ENCODE peak calls at places on chromosomes 12 and 14, in four cellular contexts. C, Z, T and X are unnamed samples.
A peak's percentile ranks its signal among the peaks of the same experiment; 100 is the strongest.

GRCh38 chr14:61570188-61570960 is 124.9 kb upstream of the HIF1A start:
- DNase-seq in C (no peak), Z (no peak), T (no peak), X (no peak)

GRCh38 chr14:92832137-92832700 is 38.1 kb downstream of the GOLGA5 start:
- DNase-seq in C (no peak), Z (no peak), T (no peak), X (peak; percentile 14)

GRCh38 chr14:104771918-104772706 is 19.2 kb downstream of the SIVA1 start:
- DNase-seq in C (no peak), Z (no peak), T (no peak), X (no peak)

GRCh38 chr12:24560867-24561266 is 388.0 kb downstream of the BCAT1 start:
- DNase-seq in C (no peak), Z (no peak), T (no peak), X (no peak)

GRCh38 chr14:66939409-66939808 is 249.8 kb upstream of the GARIN2 start:
- DNase-seq in C (no peak), Z (no peak), T (no peak), X (no peak)

GRCh38 chr14:92917041-92917940 is 5.7 kb upstream of the CHGA start:
- DNase-seq in C (no peak), Z (no peak), T (no peak), X (no peak)

GRCh38 chr12:3611853-3612703 is 121.1 kb downstream of the PRMT8 start:
- DNase-seq in C (no peak), Z (no peak), T (no peak), X (no peak)

GRCh38 chr14:54356172-54356571 is 40.6 kb upstream of the CDKN3 start:
- DNase-seq in C (peak; percentile 58), Z (no peak), T (no peak), X (no peak)

GRCh38 chr12:109931143-109931542 is 31.1 kb downstream of the TCHP start:
- DNase-seq in C (no peak), Z (no peak), T (no peak), X (no peak)

GRCh38 chr14:93909429-93910128 is 17.6 kb upstream of the FAM181A start:
- DNase-seq in C (peak; percentile 89), Z (no peak), T (no peak), X (no peak)

GRCh38 chr12:91913651-91914050 is 232.0 kb downstream of the BTG1 start:
- DNase-seq in C (no peak), Z (no peak), T (no peak), X (no peak)

GRCh38 chr12:109621271-109621671 is 47.7 kb downstream of the MVK start:
- DNase-seq in C (no peak), Z (no peak), T (no peak), X (no peak)

GRCh38 chr12:113474635-113475436 is 3.2 kb upstream of the LHX5 start:
- DNase-seq in C (no peak), Z (no peak), T (no peak), X (no peak)

GRCh38 chr12:47900480-47901129 is 4.2 kb downstream of the VDR start:
- DNase-seq in C (peak; percentile 86), Z (no peak), T (no peak), X (no peak)

GRCh38 chr12:78181544-78182162 is 351.0 kb downstream of the NAV3 start:
- DNase-seq in C (peak; percentile 2), Z (no peak), T (no peak), X (no peak)

GRCh38 chr14:23486116-23486515 is 16.6 kb downstream of the NGDN start:
- DNase-seq in C (no peak), Z (no peak), T (no peak), X (no peak)

GRCh38 chr12:51531284-51531981 is 59.6 kb upstream of the SCN8A start:
- DNase-seq in C (no peak), Z (no peak), T (no peak), X (no peak)

GRCh38 chr12:96091833-96092232 is 56.4 kb upstream of the LTA4H start:
- DNase-seq in C (peak; percentile 18), Z (no peak), T (no peak), X (no peak)

GRCh38 chr12:62977879-62978278 is 42.9 kb upstream of the PPM1H start:
- DNase-seq in C (no peak), Z (no peak), T (no peak), X (peak; percentile 44)

GRCh38 chr12:78386871-78387270 is 477.7 kb upstream of the SYT1 start:
- DNase-seq in C (no peak), Z (no peak), T (no peak), X (no peak)

GRCh38 chr12:10069099-10069498 is 29.7 kb downstream of the CLEC1A start:
- DNase-seq in C (no peak), Z (no peak), T (no peak), X (no peak)

GRCh38 chr14:23307687-23308644 is 1.3 kb downstream of the BCL2L2 start:
- DNase-seq in C (no peak), Z (no peak), T (no peak), X (no peak)

GRCh38 chr14:76011959-76012802 is 26.6 kb downstream of the IFT43 start:
- DNase-seq in C (no peak), Z (no peak), T (no peak), X (no peak)

GRCh38 chr14:36520601-36521525 is 831 bp upstream of the NKX2-1 start:
- DNase-seq in C (peak; percentile 44), Z (no peak), T (no peak), X (peak; percentile 29)

GRCh38 chr12:91637789-91638624 is 455.4 kb upstream of the DCN start:
- DNase-seq in C (no peak), Z (no peak), T (no peak), X (no peak)

GRCh38 chr14:35332517-35333346 is 40.5 kb downstream of the PSMA6 start:
- DNase-seq in C (no peak), Z (no peak), T (no peak), X (no peak)

GRCh38 chr12:120231316-120232011 is 30.6 kb upstream of the RPLP0 start:
- DNase-seq in C (peak; percentile 53), Z (no peak), T (peak; percentile 84), X (peak; percentile 85)

GRCh38 chr14:68607852-68608232 is 185.0 kb downstream of the ZFP36L1 start:
- DNase-seq in C (no peak), Z (no peak), T (no peak), X (no peak)

GRCh38 chr12:25615119-25615518 is 62.0 kb upstream of the LMNTD1 start:
- DNase-seq in C (no peak), Z (no peak), T (no peak), X (peak; percentile 25)

GRCh38 chr12:54571166-54571856 is 17.1 kb downstream of the PPP1R1A start:
- DNase-seq in C (no peak), Z (no peak), T (no peak), X (no peak)

GRCh38 chr12:64064240-64064639 is 157.9 kb downstream of the KICS2 start:
- DNase-seq in C (no peak), Z (no peak), T (no peak), X (no peak)

GRCh38 chr12:64063121-64063520 is 159.0 kb downstream of the KICS2 start:
- DNase-seq in C (no peak), Z (no peak), T (no peak), X (no peak)

GRCh38 chr12:64066776-64067175 is 155.3 kb downstream of the KICS2 start:
- DNase-seq in C (no peak), Z (no peak), T (no peak), X (no peak)

GRCh38 chr12:64066052-64066451 is 156.0 kb downstream of the KICS2 start:
- DNase-seq in C (peak; percentile 4), Z (no peak), T (no peak), X (no peak)

DNA sequence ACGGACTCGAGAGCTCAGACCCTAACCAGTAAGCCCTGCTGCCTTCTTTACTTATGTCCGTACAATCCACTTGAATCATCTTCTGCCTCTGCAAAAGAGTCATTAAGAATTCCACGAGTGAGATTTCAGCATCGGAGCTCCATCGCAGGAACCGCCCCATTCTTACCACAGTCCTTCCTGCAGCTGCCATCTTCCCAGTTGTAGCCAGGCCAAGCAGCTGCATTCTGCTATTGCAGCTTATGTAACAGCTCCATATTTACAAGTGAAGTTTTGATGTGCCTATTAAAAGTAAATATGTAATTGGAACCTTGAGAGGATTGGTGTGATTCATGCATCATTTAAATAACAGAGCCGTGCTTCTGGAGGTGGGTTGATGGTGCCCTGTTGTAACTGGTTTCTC is 157.4 kb downstream of the KICS2 start:
- DNase-seq in C (no peak), Z (no peak), T (no peak), X (no peak)
- TF ChIP-seq YY1 in C (no peak), Z (no peak), T (no peak), X (no peak)

GRCh38 chr12:127398026-127398715 is 868.8 kb upstream of the TMEM132C start:
- DNase-seq in C (no peak), Z (no peak), T (no peak), X (no peak)

GRCh38 chr12:127401005-127401404 is 866.0 kb upstream of the TMEM132C start:
- DNase-seq in C (no peak), Z (no peak), T (no peak), X (no peak)

GRCh38 chr12:127401536-127401935 is 865.4 kb upstream of the TMEM132C start:
- DNase-seq in C (no peak), Z (no peak), T (no peak), X (no peak)

GRCh38 chr12:127399451-127399850 is 867.5 kb upstream of the TMEM132C start:
- DNase-seq in C (no peak), Z (no peak), T (no peak), X (no peak)

DNA sequence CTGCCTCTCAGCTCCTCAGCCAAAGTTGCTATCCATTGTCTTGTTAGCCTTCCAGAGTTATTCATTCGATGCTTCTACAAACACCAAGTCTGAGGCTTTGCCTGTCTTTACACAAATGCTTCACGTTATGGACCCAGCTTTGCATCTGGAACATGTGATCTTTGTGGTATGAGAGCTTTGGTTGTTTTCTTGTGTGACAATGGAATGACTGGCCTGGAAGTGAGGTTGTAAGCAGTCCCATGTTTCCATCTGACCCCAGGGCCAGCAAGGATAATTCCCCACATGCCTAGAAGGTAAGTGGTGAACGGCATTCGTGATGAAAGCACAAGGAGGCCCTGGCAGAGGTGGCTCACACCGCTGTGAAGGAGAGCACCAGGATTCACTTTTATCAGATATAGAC is 866.7 kb upstream of the TMEM132C start:
- DNase-seq in C (no peak), Z (no peak), T (no peak), X (no peak)
- TF ChIP-seq HDAC2 in C (no peak), Z (no peak), T (no peak), X (no peak)

GRCh38 chr12:80781313-80781712 is 64.6 kb downstream of the MYF5 start:
- DNase-seq in C (no peak), Z (no peak), T (no peak), X (no peak)
- TF ChIP-seq YY1 in C (no peak), Z (no peak), T (no peak), X (no peak)

DNA sequence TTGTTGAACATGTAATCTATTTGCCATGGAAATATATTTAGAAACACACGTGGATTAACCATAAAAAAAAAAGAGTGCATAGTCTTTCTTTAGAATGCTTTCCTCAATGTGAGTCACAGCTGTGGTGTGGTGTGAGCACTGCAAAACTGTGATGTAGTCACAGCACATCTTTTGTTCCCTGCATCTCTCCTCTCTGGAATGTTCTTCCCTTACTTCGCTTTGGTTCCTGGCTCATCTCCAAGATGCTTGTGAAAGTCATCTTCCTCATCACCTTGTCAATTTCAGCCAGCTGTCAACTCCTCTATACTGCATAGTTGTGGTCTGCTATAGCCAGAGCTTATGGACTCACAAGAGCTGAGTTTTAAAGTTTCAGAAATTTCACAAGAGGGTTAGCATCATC is 60.2 kb downstream of the STAB2 start:
- DNase-seq in C (no peak), Z (no peak), T (no peak), X (no peak)
- TF ChIP-seq HDAC2 in C (no peak), Z (no peak), T (no peak), X (no peak)